ENCODE peak calls at places on chromosomes 11 and 22, in five cellular contexts. P is effector CD4-positive, alpha-beta T cell; O is stimulated activated CD4-positive, alpha-beta T cell treated with anti-CD3 and anti-CD28 coated beads, Interleukin-12 subunit alpha, Interleukin-12 subunit beta, amount 100 ng/mL, for 4 hours; X is activated CD4-positive, alpha-beta T cell treated with anti-CD3 and anti-CD28 coated beads, Interleukin-2, amount 50 U/mL, for 1 hour; V is A549. Y is an unnamed sample.

GRCh38 chr11:34407121-34407813 is 31.5 kb upstream of the CAT start:
- DNase-seq in P (no peak), X (no peak), O (no peak), V (no peak), Y (no peak)

GRCh38 chr11:2774173-2775082 is 74.6 kb upstream of the KCNQ1OT1 start:
- DNase-seq in X (no peak), V (no peak), O (no peak), P (peak; percentile 1), Y (peak; percentile 1)

GRCh38 chr22:25219948-25220442 is 556 bp downstream of the CRYBB2 start:
- DNase-seq in V (no peak), O (no peak), X (no peak), P (no peak), Y (no peak)

GRCh38 chr11:19344661-19345518 is 104.1 kb upstream of the E2F8 start:
- DNase-seq in P (no peak), X (no peak), O (no peak), V (peak; percentile 10), Y (no peak)

GRCh38 chr11:65539401-65540289 is 14.8 kb downstream of the SCYL1 start:
- DNase-seq in O (no peak), P (no peak), X (no peak), V (no peak), Y (no peak)

GRCh38 chr22:30667092-30667485 is 586 bp downstream of the DUSP18 start:
- DNase-seq in O (no peak), X (peak; percentile 18), V (no peak), P (no peak), Y (peak; percentile 26)

GRCh38 chr22:49006207-49007012 is 821.3 kb downstream of the BRD1 start:
- DNase-seq in P (no peak), O (no peak), X (no peak), V (no peak), Y (no peak)

GRCh38 chr11:69102732-69103615 is 52.8 kb upstream of the SMIM38 start:
- DNase-seq in X (no peak), P (no peak), O (no peak), V (no peak), Y (no peak)

GRCh38 chr22:26399288-26399687 is 29.8 kb upstream of the ASPHD2 start:
- DNase-seq in P (no peak), V (no peak), O (no peak), X (no peak), Y (no peak)

GRCh38 chr11:69951821-69952590 is 126.1 kb upstream of the ANO1 start:
- DNase-seq in O (no peak), V (no peak), X (no peak), P (no peak), Y (no peak)

GRCh38 chr11:111623527-111624030 is 21.3 kb downstream of the SIK2 start:
- DNase-seq in O (no peak), V (no peak), P (no peak), X (no peak), Y (no peak)

GRCh38 chr22:37690901-37691504 is 4.9 kb downstream of the NOL12 start:
- DNase-seq in X (no peak), O (no peak), P (no peak), V (no peak), Y (no peak)

GRCh38 chr22:30175743-30176288 is 70.7 kb downstream of the LIF start:
- DNase-seq in P (no peak), X (no peak), O (no peak), V (no peak), Y (no peak)

GRCh38 chr11:18727499-18728236 is 1.7 kb upstream of the IGSF22 start:
- DNase-seq in O (peak; percentile 43), V (peak; percentile 44), X (peak; percentile 51), P (peak; percentile 38), Y (peak; percentile 48)

GRCh38 chr11:125724125-125724524 is 22.0 kb upstream of the PATE1 start:
- DNase-seq in P (no peak), X (no peak), O (no peak), V (peak; percentile 30), Y (no peak)

GRCh38 chr11:131511794-131512193 is 141.4 kb downstream of the NTM start:
- DNase-seq in P (no peak), X (no peak), V (peak; percentile 9), O (no peak), Y (no peak)

Y was measured in activated T-cell treated with anti-CD3 and anti-CD28 coated beads, Interleukin-2, amount 50 U/mL, for 4 hours.